ENCODE peak calls at places on chromosomes 1 and 21, in ten cellular contexts. O, R, E, Y, Q, A, H, T, V and S are unnamed samples.

GRCh38 chr1:14571810-14572767 is 26.4 kb upstream of the KAZN start:
- DNase-seq in O (no peak), R (no peak), E (no peak), Y (no peak), Q (no peak), A (no peak), H (no peak), T (no peak), V (peak), S (no peak)

GRCh38 chr1:110962892-110963665 is 643 bp downstream of the LRIF1 start:
- DNase-seq in O (peak), R (peak), E (peak), Y (peak), Q (peak), A (peak), H (no peak), T (peak), V (peak), S (peak)

GRCh38 chr1:61436491-61437120 is 288.3 kb downstream of the TM2D1 start:
- DNase-seq in O (no peak), R (no peak), E (no peak), Y (no peak), Q (no peak), A (no peak), H (no peak), T (no peak), V (peak), S (no peak)

GRCh38 chr1:14945132-14946010 is 208.2 kb upstream of the TMEM51 start:
- DNase-seq in O (no peak), R (peak), E (no peak), Y (peak), Q (peak), A (no peak), H (no peak), T (no peak), V (peak), S (peak)

GRCh38 chr1:227733309-227733705 is 1.8 kb downstream of the JMJD4 start:
- DNase-seq in O (no peak), R (no peak), E (no peak), Y (no peak), Q (no peak), A (no peak), H (no peak), T (no peak), V (no peak), S (no peak)

GRCh38 chr1:15332952-15333715 is 76.6 kb upstream of the EFHD2 start:
- DNase-seq in O (no peak), R (no peak), E (no peak), Y (no peak), Q (no peak), A (peak), H (no peak), T (no peak), V (no peak), S (no peak)

GRCh38 chr1:75233302-75233929 is 99.2 kb downstream of the LHX8 start:
- DNase-seq in O (no peak), R (peak), E (no peak), Y (no peak), Q (peak), A (peak), H (no peak), T (peak), V (no peak), S (peak)

GRCh38 chr1:39047374-39048229 is 21.5 kb downstream of the NDUFS5 start:
- DNase-seq in O (no peak), R (peak), E (no peak), Y (peak), Q (no peak), A (peak), H (no peak), T (no peak), V (peak), S (no peak)

GRCh38 chr1:182817802-182818201 is 21.3 kb upstream of the DHX9 start:
- DNase-seq in O (no peak), R (no peak), E (no peak), Y (no peak), Q (no peak), A (no peak), H (no peak), T (no peak), V (no peak), S (no peak)

GRCh38 chr1:157377216-157377821 is 175.0 kb downstream of the FCRL5 start:
- DNase-seq in O (peak), R (peak), E (no peak), Y (no peak), Q (peak), A (peak), H (no peak), T (peak), V (peak), S (peak)

GRCh38 chr21:23886828-23887708 is 1720.2 kb downstream of the MRPL39 start:
- DNase-seq in O (no peak), R (no peak), E (no peak), Y (no peak), Q (no peak), A (no peak), H (no peak), T (no peak), V (no peak), S (no peak)

GRCh38 chr1:220808501-220809186 is 21.9 kb downstream of the MTARC1 start:
- DNase-seq in O (no peak), R (no peak), E (no peak), Y (no peak), Q (no peak), A (peak), H (no peak), T (no peak), V (no peak), S (no peak)

GRCh38 chr21:39625211-39625895 is 12.6 kb downstream of the B3GALT5 start:
- DNase-seq in O (no peak), R (no peak), E (no peak), Y (no peak), Q (no peak), A (no peak), H (no peak), T (no peak), V (no peak), S (no peak)

GRCh38 chr1:66282343-66282852 is 251.6 kb upstream of the SGIP1 start:
- DNase-seq in O (peak), R (no peak), E (no peak), Y (no peak), Q (no peak), A (no peak), H (no peak), T (peak), V (no peak), S (no peak)